ENCODE peak calls at places on chromosomes 16 and 17, in six cellular contexts. U is fibroblast of lung; B is naive thymus-derived CD4-positive, alpha-beta T cell; M is A549; X is effector CD4-positive, alpha-beta T cell; R is WTC11. I is an unnamed sample.

GRCh38 chr16:29989111-29989858 is 6.1 kb downstream of the HIRIP3 start:
- DNase-seq in M (no peak), U (no peak), B (no peak), X (no peak), R (no peak), I (no peak)

GRCh38 chr17:76354747-76355310 is 1.1 kb upstream of the PRPSAP1 start:
- DNase-seq in U (no peak), R (no peak), B (no peak), M (peak), X (no peak), I (no peak)

GRCh38 chr16:17474037-17474436 is 3.3 kb upstream of the XYLT1 start:
- DNase-seq in X (no peak), M (no peak), B (no peak), R (no peak), U (peak), I (no peak)

GRCh38 chr16:29784901-29785500 is 5.5 kb upstream of the KIF22 start:
- DNase-seq in B (peak), X (peak), U (peak), R (peak), M (peak), I (peak)

GRCh38 chr17:65057520-65058075 is 1.1 kb upstream of the GNA13 start:
- DNase-seq in B (no peak), X (no peak), R (no peak), U (no peak), M (peak), I (peak)

GRCh38 chr17:77528516-77529327 is 388.0 kb downstream of the SEC14L1 start:
- DNase-seq in X (no peak), R (peak), M (no peak), U (no peak), B (no peak), I (no peak)

GRCh38 chr17:79005063-79005861 is 4.3 kb downstream of the CANT1 start:
- DNase-seq in X (no peak), B (no peak), M (no peak), U (no peak), R (no peak), I (peak)

GRCh38 chr17:35257080-35257701 is 14.3 kb downstream of the SLFN5 start:
- DNase-seq in M (peak), U (peak), R (no peak), B (no peak), X (no peak), I (peak)

GRCh38 chr16:64977211-64977920 is 144.5 kb downstream of the CDH11 start:
- DNase-seq in U (peak), B (no peak), X (no peak), M (no peak), R (no peak), I (no peak)